ENCODE peak calls at places on chromosome X, in four cellular contexts. U is HepG2, K is K562, C is GM12878. R is an unnamed sample.
A peak's percentile ranks its signal among the peaks of the same experiment; 100 is the strongest.

GRCh38 chrX:70455366-70456202 is 10.9 kb downstream of the DLG3 start:
- DNase-seq in U (no peak), K (no peak), C (no peak), R (no peak)

GRCh38 chrX:41145920-41146608 is 60.8 kb downstream of the USP9X start:
- DNase-seq in U (no peak), K (no peak), C (no peak), R (no peak)

GRCh38 chrX:13899607-13900006 is 82.7 kb upstream of the GPM6B start:
- DNase-seq in U (no peak), K (no peak), C (no peak), R (no peak)

GRCh38 chrX:24860140-24860539 is 155.6 kb downstream of the ARX start:
- DNase-seq in U (no peak), K (no peak), C (no peak), R (no peak)

GRCh38 chrX:41382699-41383645 is 49.0 kb downstream of the DDX3X start:
- DNase-seq in U (no peak), K (no peak), C (no peak), R (no peak)

GRCh38 chrX:6228720-6229119 is at the start of gene NLGN4X:
- DNase-seq in U (no peak), K (no peak), C (no peak), R (no peak)

GRCh38 chrX:106740193-106740780 is 13.8 kb downstream of the RNF128 start:
- DNase-seq in U (peak; percentile 53), K (no peak), C (no peak), R (no peak)

GRCh38 chrX:40663880-40664630 is 16.7 kb upstream of the CXorf38 start:
- DNase-seq in U (no peak), K (peak; percentile 9), C (no peak), R (peak; percentile 20)

GRCh38 chrX:136531951-136532350 is at the start of gene VGLL1:
- DNase-seq in U (no peak), K (no peak), C (no peak), R (no peak)

GRCh38 chrX:18619288-18619687 is 52.6 kb downstream of the RS1 start:
- DNase-seq in U (no peak), K (no peak), C (no peak), R (no peak)

GRCh38 chrX:10769696-10770619 is 149.6 kb upstream of the MID1 start:
- DNase-seq in U (no peak), K (no peak), C (no peak), R (no peak)

GRCh38 chrX:53321943-53322497 is 40.6 kb upstream of the IQSEC2 start:
- DNase-seq in U (no peak), K (no peak), C (no peak), R (no peak)

GRCh38 chrX:47614618-47615017 is 5.0 kb downstream of the SYN1 start:
- DNase-seq in U (no peak), K (no peak), C (no peak), R (no peak)

GRCh38 chrX:47612418-47612817 is 7.2 kb downstream of the SYN1 start:
- DNase-seq in U (no peak), K (no peak), C (no peak), R (no peak)

GRCh38 chrX:47613082-47613481 is 6.6 kb downstream of the SYN1 start:
- DNase-seq in U (no peak), K (no peak), C (no peak), R (no peak)

GRCh38 chrX:47610506-47610905 is 9.2 kb downstream of the SYN1 start:
- DNase-seq in U (no peak), K (no peak), C (no peak), R (no peak)

GRCh38 chrX:47611926-47612325 is 7.7 kb downstream of the SYN1 start:
- DNase-seq in U (no peak), K (no peak), C (no peak), R (no peak)
- TF ChIP-seq BHLHE40 in U (no peak), K (no peak), C (no peak), R (no peak)

GRCh38 chrX:67726028-67726427 is 182.2 kb downstream of the AR start:
- DNase-seq in U (no peak), K (no peak), C (no peak), R (no peak)

GRCh38 chrX:67723580-67724351 is 179.9 kb downstream of the AR start:
- DNase-seq in U (no peak), K (no peak), C (no peak), R (no peak)

GRCh38 chrX:67727576-67727975 is 183.8 kb downstream of the AR start:
- DNase-seq in U (no peak), K (no peak), C (no peak), R (no peak)

GRCh38 chrX:67725471-67725870 is 181.7 kb downstream of the AR start:
- DNase-seq in U (no peak), K (no peak), C (no peak), R (no peak)

GRCh38 chrX:67724359-67725110 is 180.7 kb downstream of the AR start:
- DNase-seq in U (no peak), K (no peak), C (no peak), R (no peak)
- TF ChIP-seq FOXK2 in U (no peak), K (no peak), C (no peak), R (no peak)

GRCh38 chrX:103610282-103610681 is 2.5 kb downstream of the TCEAL3 start:
- DNase-seq in U (no peak), K (no peak), C (no peak), R (no peak)

GRCh38 chrX:103608305-103608963 is 671 bp downstream of the TCEAL3 start:
- DNase-seq in U (no peak), K (no peak), C (no peak), R (no peak)

GRCh38 chrX:103613362-103613761 is 5.6 kb downstream of the TCEAL3 start:
- DNase-seq in U (no peak), K (no peak), C (no peak), R (no peak)

GRCh38 chrX:103607385-103608304 is at the start of gene TCEAL3:
- DNase-seq in U (no peak), K (no peak), C (no peak), R (no peak)
- TF ChIP-seq BHLHE40 in U (no peak), K (no peak), C (peak; percentile 77), R (no peak)

GRCh38 chrX:19879742-19880378 is 7.5 kb downstream of the SH3KBP1 start:
- DNase-seq in U (no peak), K (no peak), C (no peak), R (no peak)
- TF ChIP-seq FOXK2 in U (no peak), K (no peak), C (no peak), R (no peak)

DNA sequence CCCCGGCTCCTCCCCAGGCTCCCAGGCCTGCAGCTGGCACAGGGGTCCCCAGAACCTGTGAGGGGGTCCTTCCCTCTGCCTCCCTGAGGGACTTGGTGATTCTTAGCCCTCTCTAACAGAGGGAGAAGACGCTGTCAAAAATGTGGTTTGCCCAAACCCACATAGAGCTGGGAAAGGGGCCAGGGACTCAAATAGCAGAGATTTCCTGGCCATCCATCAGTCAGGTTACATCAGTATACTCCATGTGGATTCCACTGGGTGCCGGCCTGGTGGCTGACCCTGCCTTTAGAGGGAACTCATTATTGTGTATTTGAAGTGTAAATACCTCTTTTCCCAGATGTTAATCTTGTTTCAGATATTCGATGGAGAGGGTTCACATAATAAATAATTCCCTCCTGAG is 130.3 kb downstream of the TBL1X start:
- DNase-seq in U (no peak), K (no peak), C (no peak), R (no peak)
- TF ChIP-seq BHLHE40 in U (no peak), K (no peak), C (no peak), R (no peak)